ENCODE peak calls at places on chromosomes 6 and 20, in six cellular contexts. Q is HFF-Myc; O is lower leg skin; G is CD8-positive, alpha-beta memory T cell; P is pancreas; K is fibroblast of the aortic adventitia. H is an unnamed sample.

GRCh38 chr6:163355471-163355991 is 59.0 kb upstream of the QKI start:
- DNase-seq in O (peak), K (peak), Q (peak), P (no peak), G (no peak), H (no peak)

GRCh38 chr20:38260378-38261053 is at the start of gene KIAA1755:
- DNase-seq in O (no peak), P (no peak), K (peak), G (no peak), Q (no peak), H (no peak)

GRCh38 chr20:33908351-33908750 is 85.4 kb upstream of the RALY start:
- DNase-seq in Q (no peak), K (peak), O (no peak), P (no peak), G (no peak), H (no peak)

GRCh38 chr6:16729744-16730143 is 31.5 kb downstream of the ATXN1 start:
- DNase-seq in Q (no peak), O (no peak), G (no peak), K (no peak), P (no peak), H (no peak)

GRCh38 chr6:65771946-65772345 is 64.9 kb upstream of the EYS start:
- DNase-seq in O (no peak), P (no peak), G (no peak), K (no peak), Q (no peak), H (no peak)

GRCh38 chr20:33796263-33796906 is 14.8 kb upstream of the CHMP4B start:
- DNase-seq in K (no peak), Q (no peak), G (no peak), P (peak), O (no peak), H (peak)

GRCh38 chr6:127328043-127328442 is 15.4 kb downstream of the ECHDC1 start:
- DNase-seq in Q (no peak), K (no peak), P (no peak), G (no peak), O (no peak), H (no peak)

GRCh38 chr6:47234258-47234933 is 75.3 kb downstream of the TNFRSF21 start:
- DNase-seq in K (no peak), Q (no peak), G (no peak), P (peak), O (no peak), H (no peak)

GRCh38 chr20:37567331-37567665 is 39.6 kb upstream of the BLCAP start:
- DNase-seq in G (no peak), K (no peak), P (no peak), O (no peak), Q (no peak), H (no peak)

GRCh38 chr6:129709451-129709908 is 497 bp downstream of the ARHGAP18 start:
- DNase-seq in O (no peak), G (no peak), K (peak), P (peak), Q (no peak), H (no peak)

GRCh38 chr6:134510121-134510520 is 192.2 kb upstream of the SGK1 start:
- DNase-seq in Q (no peak), P (no peak), K (peak), G (no peak), O (no peak), H (no peak)

GRCh38 chr20:57464642-57465211 is 60.2 kb downstream of the CTCFL start:
- DNase-seq in Q (no peak), O (no peak), K (peak), G (no peak), P (no peak), H (no peak)

GRCh38 chr6:46170357-46171289 is at the start of gene ENPP5:
- DNase-seq in P (peak), Q (no peak), O (peak), G (peak), K (no peak), H (peak)

GRCh38 chr6:166313255-166314070 is 5.3 kb upstream of the PRR18 start:
- DNase-seq in P (no peak), O (no peak), Q (peak), G (peak), K (peak), H (no peak)

GRCh38 chr20:47982574-47983360 is 197.5 kb upstream of the SULF2 start:
- DNase-seq in K (no peak), G (no peak), P (no peak), O (no peak), Q (no peak), H (no peak)

GRCh38 chr6:139903411-139904157 is 529.1 kb upstream of the CITED2 start:
- DNase-seq in Q (no peak), P (no peak), K (no peak), O (no peak), G (no peak), H (no peak)

GRCh38 chr6:161434331-161434730 is 160.5 kb upstream of the AGPAT4 start:
- DNase-seq in Q (no peak), K (peak), P (no peak), G (no peak), O (no peak), H (no peak)

GRCh38 chr6:106027760-106028159 is 58.4 kb upstream of the PRDM1 start:
- DNase-seq in Q (no peak), G (no peak), K (no peak), O (no peak), P (no peak), H (no peak)

GRCh38 chr6:3310051-3310448 is 51.3 kb downstream of the PSMG4 start:
- DNase-seq in P (no peak), O (no peak), G (no peak), Q (no peak), K (no peak), H (no peak)

GRCh38 chr20:11158146-11158545 is 484.3 kb upstream of the JAG1 start:
- DNase-seq in P (no peak), K (no peak), Q (no peak), G (no peak), O (no peak), H (no peak)

GRCh38 chr6:46042355-46042999 is 26.8 kb upstream of the CLIC5 start:
- DNase-seq in K (peak), P (no peak), G (no peak), Q (peak), O (no peak), H (peak)

GRCh38 chr6:163893609-163894189 is 479.2 kb downstream of the QKI start:
- DNase-seq in K (no peak), P (no peak), G (no peak), Q (no peak), O (no peak), H (peak)

GRCh38 chr6:7650876-7651275 is 60.9 kb downstream of the SNRNP48 start:
- DNase-seq in Q (no peak), O (no peak), K (peak), P (no peak), G (no peak), H (no peak)

GRCh38 chr6:43719511-43719910 is 31.9 kb upstream of the MRPS18A start:
- DNase-seq in K (no peak), P (no peak), Q (no peak), G (no peak), O (no peak), H (no peak)

GRCh38 chr20:51569815-51570741 is 27.6 kb upstream of the NFATC2 start:
- DNase-seq in K (no peak), G (no peak), O (peak), P (no peak), Q (no peak), H (no peak)

GRCh38 chr6:25331085-25331685 is 52.0 kb downstream of the CARMIL1 start:
- DNase-seq in G (no peak), O (no peak), K (peak), P (no peak), Q (no peak), H (no peak)

GRCh38 chr6:109461733-109462526 is 6.4 kb upstream of the MICAL1 start:
- DNase-seq in P (no peak), G (no peak), K (no peak), O (no peak), Q (no peak), H (no peak)

DNA sequence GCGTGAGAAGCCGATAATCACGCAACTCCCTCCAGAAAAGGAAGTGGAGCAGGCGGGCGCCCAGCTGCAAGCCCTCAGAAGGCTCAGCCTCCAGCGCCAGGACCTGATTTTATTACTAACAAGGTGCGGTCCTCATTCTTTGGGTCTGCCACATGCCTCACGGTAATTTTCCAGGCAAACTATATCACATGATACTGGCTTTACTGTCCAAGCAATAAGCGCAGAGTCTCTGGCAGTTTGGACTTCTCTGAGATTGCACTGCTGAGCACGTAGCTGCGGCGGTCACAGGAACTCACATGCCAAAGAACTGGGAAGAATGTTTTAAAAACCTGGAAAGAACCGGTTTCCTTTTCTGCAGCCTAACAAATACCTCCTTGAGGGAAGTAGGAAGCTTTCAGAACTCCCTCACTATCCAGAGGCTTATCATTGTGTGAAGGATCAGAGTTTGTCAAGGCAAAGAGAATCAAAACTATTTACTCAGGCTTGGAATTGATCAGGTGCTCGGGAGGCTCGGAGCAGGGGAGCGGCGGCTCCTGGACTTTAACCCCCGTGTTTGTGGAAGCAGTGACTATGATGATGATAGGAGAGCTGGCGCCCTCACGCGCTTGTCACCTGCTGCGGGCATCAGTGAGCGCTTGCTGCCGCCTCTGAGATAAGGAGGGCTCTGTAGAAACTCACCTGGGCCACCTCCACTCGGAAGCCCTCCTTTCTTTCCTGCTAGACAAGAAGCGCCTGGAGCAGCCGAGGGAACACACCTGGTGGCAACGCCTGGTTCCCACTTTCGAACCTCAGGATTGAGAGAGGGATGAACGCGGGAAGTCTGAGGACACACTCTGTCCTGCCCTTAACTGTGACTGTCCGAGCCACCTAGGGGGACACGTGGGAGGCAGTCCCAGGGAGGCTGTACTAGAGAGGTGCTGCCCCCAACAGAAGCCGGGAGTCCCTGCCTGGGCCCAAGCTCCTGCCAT is 27.2 kb upstream of the SYNJ2 start:
- DNase-seq in K (peak), Q (no peak), P (peak), G (no peak), O (no peak), H (no peak)
- H3K4me3 ChIP-seq in K (peak), Q (no peak), P (peak), G (no peak), O (no peak), H (no peak)

GRCh38 chr6:169452117-169452868 is 198.6 kb upstream of the THBS2 start:
- DNase-seq in G (no peak), P (no peak), K (peak), O (peak), Q (peak), H (peak)
- H3K4me3 ChIP-seq in G (no peak), P (no peak), K (peak), O (peak), Q (peak), H (peak)

DNA sequence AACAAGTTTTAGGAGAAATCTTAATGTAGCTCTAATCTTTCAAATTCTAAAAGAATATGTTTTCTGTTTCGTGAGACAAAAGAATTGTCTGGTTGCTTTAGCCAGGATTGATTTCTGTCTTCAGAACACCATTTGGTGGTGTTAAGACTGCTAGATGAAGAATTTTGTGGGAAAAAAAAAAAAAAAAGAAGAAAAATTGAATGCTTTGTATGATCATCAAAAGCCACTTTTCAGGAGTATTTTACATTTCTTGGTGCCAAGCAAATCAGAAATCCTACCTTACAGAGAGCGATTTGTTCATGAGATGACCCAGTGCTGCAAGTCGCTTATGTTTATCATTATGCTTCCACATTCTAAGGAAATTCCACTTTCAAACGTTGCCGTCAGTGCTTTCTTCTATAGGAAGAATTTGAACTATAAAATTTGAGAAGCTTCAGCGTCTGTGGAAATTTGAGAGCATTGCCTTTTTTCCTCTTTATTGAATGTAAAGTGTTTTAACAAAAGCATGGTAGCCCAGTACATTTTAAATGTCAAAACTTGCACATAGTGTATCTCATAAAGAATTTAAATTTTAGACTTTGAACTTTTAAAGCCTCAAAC is 228.7 kb downstream of the BCKDHB start:
- DNase-seq in K (peak), P (no peak), G (no peak), O (no peak), Q (no peak), H (no peak)
- H3K4me3 ChIP-seq in K (peak), P (no peak), G (no peak), O (no peak), Q (peak), H (no peak)

GRCh38 chr20:35410613-35411012 is 1.2 kb downstream of the UQCC1 start:
- DNase-seq in G (no peak), K (no peak), Q (no peak), O (no peak), P (no peak), H (no peak)
- H3K4me3 ChIP-seq in G (peak), K (peak), Q (peak), O (no peak), P (no peak), H (peak)

GRCh38 chr6:1619666-1620503 is 10.2 kb downstream of the FOXC1 start:
- DNase-seq in O (no peak), P (no peak), Q (no peak), K (peak), G (no peak), H (no peak)
- H3K4me3 ChIP-seq in O (no peak), P (peak), Q (no peak), K (peak), G (no peak), H (no peak)

GRCh38 chr20:61852268-61853072 is 213.2 kb downstream of the TAF4 start:
- DNase-seq in O (no peak), K (no peak), G (no peak), Q (no peak), P (peak), H (no peak)
- H3K4me3 ChIP-seq in O (no peak), K (no peak), G (no peak), Q (no peak), P (no peak), H (no peak)

DNA sequence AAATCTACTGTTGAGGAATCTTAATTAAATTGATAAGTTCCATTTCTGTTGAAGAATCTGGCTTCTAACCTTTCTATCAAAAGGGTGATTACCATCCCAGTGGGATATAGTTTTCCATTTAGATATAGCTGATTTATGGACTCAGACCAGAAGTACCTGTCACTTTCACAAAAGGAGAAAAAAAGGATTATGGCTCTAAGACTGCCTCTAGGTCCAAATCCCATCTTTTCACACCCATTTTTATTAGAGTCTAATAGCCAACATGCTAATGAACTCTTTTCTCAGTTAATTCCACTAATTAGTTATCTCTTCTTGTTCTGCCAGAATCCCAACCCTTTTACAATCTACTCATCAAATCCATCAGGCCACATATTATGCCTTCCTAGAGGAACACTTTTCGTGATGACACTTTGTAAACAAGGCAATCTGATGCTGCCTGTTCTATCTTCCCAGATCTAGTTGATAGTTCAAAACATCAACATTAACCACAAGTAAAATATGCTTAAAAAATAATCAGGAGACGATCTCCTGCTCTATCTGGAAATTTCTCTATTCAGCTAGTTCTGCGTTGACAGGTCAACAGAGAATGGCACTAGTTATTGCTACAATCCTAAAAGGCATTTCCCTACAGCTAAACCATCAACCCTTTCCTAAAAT is 2.2 kb downstream of the B4GALT5 start:
- DNase-seq in G (no peak), O (no peak), P (no peak), K (no peak), Q (no peak), H (no peak)
- H3K4me3 ChIP-seq in G (no peak), O (no peak), P (peak), K (peak), Q (peak), H (no peak)

H was measured in LNCaP clone FGC.